ENCODE peak calls at places on chromosomes 2 and 18, in eight cellular contexts. U is DND-41, D is hepatocyte, N is astrocyte, T is PC-3, R is fibroblast of lung, V is endothelial cell of umbilical vein, O is HepG2. J is an unnamed sample. For H3K4me1, the result is how much of the 10 kb centered on the place peaks cover.

GRCh38 chr2:25115902-25116301 is 52.5 kb downstream of the POMC start:
- DNase-seq in U (no peak), D (peak), N (peak), T (no peak), R (peak), V (no peak), O (peak), J (no peak)

GRCh38 chr2:85066874-85067351 is 66.3 kb upstream of the TCF7L1 start:
- DNase-seq in U (no peak), D (peak), N (peak), T (peak), R (peak), V (peak), O (peak), J (peak)

GRCh38 chr18:56245856-56246575 is 392.4 kb downstream of the TXNL1 start:
- DNase-seq in U (no peak), D (no peak), N (peak), T (peak), R (peak), V (peak), O (no peak), J (peak)

GRCh38 chr2:230958803-230959756 is 34.0 kb upstream of the GPR55 start:
- DNase-seq in U (no peak), D (no peak), N (no peak), T (no peak), R (no peak), V (no peak), O (no peak), J (no peak)

GRCh38 chr18:72544092-72544886 is at the start of gene CBLN2:
- DNase-seq in U (no peak), D (peak), N (peak), T (peak), R (peak), V (peak), O (peak), J (peak)

GRCh38 chr2:147223119-147223518 is 621.7 kb upstream of the ACVR2A start:
- DNase-seq in U (no peak), D (no peak), N (no peak), T (peak), R (no peak), V (no peak), O (no peak), J (no peak)

GRCh38 chr2:562391-563364 is 114.5 kb downstream of the TMEM18 start:
- DNase-seq in U (no peak), D (no peak), N (no peak), T (no peak), R (no peak), V (no peak), O (no peak), J (no peak)

GRCh38 chr2:11676640-11677039 is 6.6 kb upstream of the NTSR2 start:
- DNase-seq in U (no peak), D (no peak), N (no peak), T (peak), R (no peak), V (no peak), O (no peak), J (no peak)

GRCh38 chr18:26928669-26929313 is 63.3 kb upstream of the AQP4 start:
- DNase-seq in U (no peak), D (no peak), N (no peak), T (no peak), R (no peak), V (no peak), O (no peak), J (no peak)

GRCh38 chr2:133413863-133414262 is 154.4 kb downstream of the NCKAP5 start:
- DNase-seq in U (no peak), D (no peak), N (no peak), T (no peak), R (no peak), V (no peak), O (no peak), J (no peak)

GRCh38 chr2:219497495-219498279 is 1.0 kb upstream of the GMPPA start:
- DNase-seq in U (peak), D (peak), N (peak), T (peak), R (peak), V (peak), O (peak), J (no peak)
- TF ChIP-seq EZH2 in U (no peak), D (no peak), N (no peak), T (no peak), R (no peak), V (peak), O (peak), J (no peak)

GRCh38 chr18:62938006-62938405 is 222.7 kb downstream of the PHLPP1 start:
- DNase-seq in U (no peak), D (no peak), N (peak), T (peak), R (peak), V (no peak), O (no peak), J (no peak)

GRCh38 chr18:62938451-62938850 is 223.1 kb downstream of the PHLPP1 start:
- DNase-seq in U (no peak), D (no peak), N (no peak), T (no peak), R (no peak), V (no peak), O (no peak), J (no peak)

GRCh38 chr18:62942578-62942977 is 227.2 kb downstream of the PHLPP1 start:
- DNase-seq in U (no peak), D (no peak), N (no peak), T (no peak), R (no peak), V (no peak), O (no peak), J (no peak)

GRCh38 chr18:62939433-62939832 is 224.1 kb downstream of the PHLPP1 start:
- DNase-seq in U (no peak), D (no peak), N (no peak), T (no peak), R (no peak), V (peak), O (no peak), J (no peak)

DNA sequence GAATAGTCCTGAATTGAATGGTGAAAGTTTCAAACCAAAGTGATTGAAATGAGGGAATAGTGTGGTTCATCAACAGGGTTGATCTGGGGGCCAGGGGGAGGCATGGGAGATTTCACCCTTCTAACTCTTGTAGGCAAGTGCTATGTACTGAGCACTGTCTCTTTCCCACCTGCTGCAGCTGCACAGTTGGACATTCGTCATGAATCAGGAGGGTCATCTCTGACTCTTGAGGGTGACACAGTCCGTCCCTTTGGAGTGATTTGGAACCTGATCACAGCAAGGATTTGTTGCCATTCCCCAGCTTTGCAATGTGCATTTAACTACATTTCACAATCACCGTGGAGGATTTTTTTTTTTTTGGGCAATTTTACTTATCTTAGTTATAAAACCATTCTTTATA is 224.6 kb downstream of the PHLPP1 start:
- DNase-seq in U (no peak), D (no peak), N (no peak), T (no peak), R (no peak), V (no peak), O (no peak), J (no peak)
- H3K4me1 ChIP-seq in U (under half), D (under half), N (under half), T (under half), R (under half), V (under half), O (under half), J (under half)

GRCh38 chr18:78837766-78838165 is 141.9 kb upstream of the SALL3 start:
- DNase-seq in U (no peak), D (no peak), N (no peak), T (no peak), R (no peak), V (no peak), O (no peak), J (no peak)
- TF ChIP-seq EZH2 in U (no peak), D (no peak), N (no peak), T (no peak), R (no peak), V (no peak), O (no peak), J (no peak)

GRCh38 chr18:22883189-22883588 is 49.9 kb upstream of the RBBP8 start:
- DNase-seq in U (no peak), D (no peak), N (no peak), T (no peak), R (no peak), V (no peak), O (no peak), J (no peak)

GRCh38 chr18:22882084-22882483 is 51.0 kb upstream of the RBBP8 start:
- DNase-seq in U (no peak), D (no peak), N (no peak), T (no peak), R (no peak), V (no peak), O (no peak), J (no peak)

GRCh38 chr18:22879279-22879678 is 53.8 kb upstream of the RBBP8 start:
- DNase-seq in U (no peak), D (no peak), N (no peak), T (no peak), R (no peak), V (no peak), O (no peak), J (no peak)

DNA sequence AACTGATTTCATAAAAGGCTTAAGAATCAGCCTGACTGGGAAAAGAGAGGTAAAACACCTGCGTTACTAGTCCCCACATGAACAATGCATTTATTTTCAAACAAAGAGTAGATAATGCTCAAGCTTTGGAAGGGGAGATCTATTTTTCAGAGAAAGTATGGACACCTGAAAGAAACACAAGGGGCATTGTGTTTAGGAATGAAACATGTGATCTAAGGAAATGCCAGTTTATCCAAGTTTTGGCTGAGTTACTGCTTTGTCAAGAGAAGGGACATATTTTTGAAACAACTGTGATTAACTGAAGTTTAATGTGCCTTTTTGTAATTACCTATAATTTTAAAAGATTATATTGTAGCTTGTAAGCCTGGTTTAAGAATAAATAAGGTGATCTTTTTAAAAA is 49.3 kb upstream of the RBBP8 start:
- DNase-seq in U (no peak), D (no peak), N (no peak), T (no peak), R (no peak), V (no peak), O (no peak), J (no peak)
- H3K4me1 ChIP-seq in U (under half), D (under half), N (under half), T (under half), R (under half), V (under half), O (under half), J (under half)

DNA sequence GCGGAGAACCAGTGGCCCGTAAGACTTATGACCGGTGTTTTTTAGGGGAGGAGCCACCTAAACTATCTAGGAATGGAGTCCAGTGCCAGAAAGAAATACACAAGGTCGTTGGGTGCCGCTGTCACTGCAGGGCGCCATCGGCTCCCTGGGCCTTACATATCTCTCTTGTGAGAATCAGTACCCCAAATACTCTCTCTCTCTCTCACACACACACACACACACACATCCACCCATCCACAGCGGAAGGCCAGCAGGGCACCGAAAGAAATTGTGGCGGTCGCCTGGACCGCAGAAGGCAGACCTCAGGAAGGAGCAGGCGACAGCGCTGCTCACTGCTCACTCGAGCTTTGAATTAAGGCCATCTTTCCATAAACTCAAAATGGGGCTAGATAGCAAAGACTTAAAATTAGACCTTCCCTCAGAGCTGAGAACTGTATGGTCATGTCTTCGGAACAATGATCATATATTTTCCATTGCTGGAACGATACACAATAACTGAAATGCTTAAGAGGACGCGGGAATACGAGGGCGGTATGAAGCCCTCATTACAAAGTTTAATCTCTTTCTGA is 10.3 kb downstream of the NR4A2 start:
- DNase-seq in U (no peak), D (no peak), N (no peak), T (no peak), R (no peak), V (no peak), O (no peak), J (no peak)
- TF ChIP-seq EZH2 in U (no peak), D (no peak), N (no peak), T (no peak), R (peak), V (no peak), O (no peak), J (no peak)

DNA sequence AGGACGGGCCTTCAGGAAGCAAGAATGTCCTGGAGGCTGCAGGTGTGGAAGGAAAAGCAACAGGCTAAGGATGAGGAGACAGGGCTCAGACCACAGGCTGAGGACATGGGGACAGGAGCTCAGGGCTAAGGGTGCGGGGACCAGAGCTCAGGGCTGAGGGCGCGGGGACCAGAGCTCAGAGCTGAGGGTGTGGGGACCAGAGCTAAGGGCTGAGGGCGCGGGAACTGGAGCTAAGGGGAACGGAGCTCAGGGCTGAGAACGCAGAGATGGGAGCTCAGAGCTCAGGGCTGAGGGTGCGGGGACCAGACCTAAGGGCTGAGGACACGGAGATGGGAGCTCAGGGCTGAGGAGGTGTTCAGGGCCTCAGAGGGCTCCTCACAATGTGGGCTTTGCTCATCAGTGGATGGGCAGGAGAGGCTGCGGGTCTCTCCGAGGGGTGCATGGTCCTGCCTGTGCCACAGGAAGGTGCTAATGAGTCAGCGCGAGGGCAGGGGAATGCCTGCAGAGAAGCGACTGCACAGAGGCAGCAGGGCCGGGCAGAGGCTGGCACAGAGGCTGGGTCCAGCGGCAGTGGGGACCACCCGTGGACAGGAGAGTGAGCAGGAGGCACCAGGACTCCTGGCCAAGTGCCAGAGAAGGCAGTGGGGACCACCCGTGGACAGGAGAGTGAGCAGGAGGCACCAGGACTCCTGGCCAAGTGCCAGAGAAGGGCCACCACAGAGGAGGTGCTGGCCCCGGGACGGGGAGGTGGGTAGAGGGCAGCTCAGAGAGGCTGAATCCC is 271.7 kb downstream of the TWIST2 start:
- DNase-seq in U (no peak), D (no peak), N (no peak), T (no peak), R (no peak), V (no peak), O (no peak), J (no peak)
- H3K4me1 ChIP-seq in U (under half), D (under half), N (under half), T (under half), R (under half), V (under half), O (under half), J (under half)

GRCh38 chr2:9772999-9773904 is 70.0 kb upstream of the TAF1B start:
- DNase-seq in U (no peak), D (no peak), N (no peak), T (no peak), R (no peak), V (no peak), O (no peak), J (no peak)
- TF ChIP-seq EZH2 in U (no peak), D (no peak), N (no peak), T (no peak), R (no peak), V (no peak), O (no peak), J (no peak)

GRCh38 chr18:48934708-48935432 is 15.9 kb downstream of the SMAD7 start:
- DNase-seq in U (peak), D (no peak), N (no peak), T (no peak), R (peak), V (peak), O (no peak), J (peak)
- H3K4me1 ChIP-seq in U (half or more), D (half or more), N (half or more), T (under half), R (half or more), V (half or more), O (half or more), J (half or more)